ENCODE peak calls at places on chromosomes 6 and 20, in six cellular contexts. One of them, this sample, is unnamed.

GRCh38 chr6:17431581-17431980 is 38.2 kb downstream of the CAP2 start:
- DNase-seq in left ventricle myocardium inferior: no peak
- DNase-seq in left cardiac atrium: no peak
- DNase-seq in activated naive CD4-positive, alpha-beta T cell treated with anti-CD3 and anti-CD28 coated beads, Interleukin-2, amount 10 ng/mL, durations not matched to agents 7 days and 5 days: no peak
- DNase-seq in cardiac muscle cell: no peak
- DNase-seq in mucosa of gallbladder: no peak
- DNase-seq in this sample: no peak

GRCh38 chr20:2299301-2299700 is 3.5 kb downstream of the TGM3 start:
- DNase-seq in cardiac muscle cell: no peak
- DNase-seq in left cardiac atrium: peak
- DNase-seq in activated naive CD4-positive, alpha-beta T cell treated with anti-CD3 and anti-CD28 coated beads, Interleukin-2, amount 10 ng/mL, durations not matched to agents 7 days and 5 days: no peak
- DNase-seq in left ventricle myocardium inferior: peak
- DNase-seq in mucosa of gallbladder: peak
- DNase-seq in this sample: no peak

GRCh38 chr6:8005136-8005535 is 59.1 kb downstream of the BLOC1S5 start:
- DNase-seq in cardiac muscle cell: no peak
- DNase-seq in mucosa of gallbladder: no peak
- DNase-seq in left ventricle myocardium inferior: no peak
- DNase-seq in left cardiac atrium: no peak
- DNase-seq in activated naive CD4-positive, alpha-beta T cell treated with anti-CD3 and anti-CD28 coated beads, Interleukin-2, amount 10 ng/mL, durations not matched to agents 7 days and 5 days: no peak
- DNase-seq in this sample: no peak

GRCh38 chr20:2814587-2815051 is at the start of gene C20orf141:
- DNase-seq in left cardiac atrium: no peak
- DNase-seq in mucosa of gallbladder: no peak
- DNase-seq in activated naive CD4-positive, alpha-beta T cell treated with anti-CD3 and anti-CD28 coated beads, Interleukin-2, amount 10 ng/mL, durations not matched to agents 7 days and 5 days: no peak
- DNase-seq in left ventricle myocardium inferior: no peak
- DNase-seq in cardiac muscle cell: no peak
- DNase-seq in this sample: peak

GRCh38 chr6:158213925-158214674 is 46.0 kb downstream of the GTF2H5 start:
- DNase-seq in cardiac muscle cell: peak
- DNase-seq in left ventricle myocardium inferior: peak
- DNase-seq in activated naive CD4-positive, alpha-beta T cell treated with anti-CD3 and anti-CD28 coated beads, Interleukin-2, amount 10 ng/mL, durations not matched to agents 7 days and 5 days: peak
- DNase-seq in mucosa of gallbladder: peak
- DNase-seq in left cardiac atrium: peak
- DNase-seq in this sample: no peak

GRCh38 chr20:35006531-35006971 is 50.9 kb downstream of the MYH7B start:
- DNase-seq in cardiac muscle cell: peak
- DNase-seq in left ventricle myocardium inferior: no peak
- DNase-seq in mucosa of gallbladder: no peak
- DNase-seq in left cardiac atrium: peak
- DNase-seq in activated naive CD4-positive, alpha-beta T cell treated with anti-CD3 and anti-CD28 coated beads, Interleukin-2, amount 10 ng/mL, durations not matched to agents 7 days and 5 days: peak
- DNase-seq in this sample: no peak

GRCh38 chr6:108441141-108441540 is 119.6 kb upstream of the FOXO3 start:
- DNase-seq in activated naive CD4-positive, alpha-beta T cell treated with anti-CD3 and anti-CD28 coated beads, Interleukin-2, amount 10 ng/mL, durations not matched to agents 7 days and 5 days: no peak
- DNase-seq in left cardiac atrium: no peak
- DNase-seq in mucosa of gallbladder: no peak
- DNase-seq in cardiac muscle cell: no peak
- DNase-seq in left ventricle myocardium inferior: no peak
- DNase-seq in this sample: no peak

GRCh38 chr6:39357998-39358686 is 35.6 kb upstream of the KCNK16 start:
- DNase-seq in cardiac muscle cell: peak
- DNase-seq in activated naive CD4-positive, alpha-beta T cell treated with anti-CD3 and anti-CD28 coated beads, Interleukin-2, amount 10 ng/mL, durations not matched to agents 7 days and 5 days: no peak
- DNase-seq in mucosa of gallbladder: peak
- DNase-seq in left ventricle myocardium inferior: no peak
- DNase-seq in left cardiac atrium: no peak
- DNase-seq in this sample: no peak

GRCh38 chr6:90393232-90393884 is 96.7 kb upstream of the BACH2 start:
- DNase-seq in left cardiac atrium: peak
- DNase-seq in activated naive CD4-positive, alpha-beta T cell treated with anti-CD3 and anti-CD28 coated beads, Interleukin-2, amount 10 ng/mL, durations not matched to agents 7 days and 5 days: peak
- DNase-seq in mucosa of gallbladder: peak
- DNase-seq in cardiac muscle cell: peak
- DNase-seq in left ventricle myocardium inferior: no peak
- DNase-seq in this sample: peak

GRCh38 chr6:23584134-23584763 is 541.8 kb upstream of the NRSN1 start:
- DNase-seq in activated naive CD4-positive, alpha-beta T cell treated with anti-CD3 and anti-CD28 coated beads, Interleukin-2, amount 10 ng/mL, durations not matched to agents 7 days and 5 days: no peak
- DNase-seq in cardiac muscle cell: no peak
- DNase-seq in left ventricle myocardium inferior: no peak
- DNase-seq in left cardiac atrium: no peak
- DNase-seq in mucosa of gallbladder: no peak
- DNase-seq in this sample: no peak

GRCh38 chr6:33719326-33719987 is 8.0 kb upstream of the UQCC2 start:
- DNase-seq in left ventricle myocardium inferior: no peak
- DNase-seq in left cardiac atrium: no peak
- DNase-seq in mucosa of gallbladder: no peak
- DNase-seq in activated naive CD4-positive, alpha-beta T cell treated with anti-CD3 and anti-CD28 coated beads, Interleukin-2, amount 10 ng/mL, durations not matched to agents 7 days and 5 days: no peak
- DNase-seq in cardiac muscle cell: no peak
- DNase-seq in this sample: no peak

GRCh38 chr6:35188886-35189285 is 24.9 kb upstream of the SCUBE3 start:
- DNase-seq in left ventricle myocardium inferior: no peak
- DNase-seq in activated naive CD4-positive, alpha-beta T cell treated with anti-CD3 and anti-CD28 coated beads, Interleukin-2, amount 10 ng/mL, durations not matched to agents 7 days and 5 days: no peak
- DNase-seq in left cardiac atrium: no peak
- DNase-seq in mucosa of gallbladder: no peak
- DNase-seq in cardiac muscle cell: no peak
- DNase-seq in this sample: no peak

GRCh38 chr6:142694054-142694453 is 250.9 kb downstream of the HIVEP2 start:
- DNase-seq in left cardiac atrium: no peak
- DNase-seq in activated naive CD4-positive, alpha-beta T cell treated with anti-CD3 and anti-CD28 coated beads, Interleukin-2, amount 10 ng/mL, durations not matched to agents 7 days and 5 days: no peak
- DNase-seq in cardiac muscle cell: no peak
- DNase-seq in mucosa of gallbladder: no peak
- DNase-seq in left ventricle myocardium inferior: no peak
- DNase-seq in this sample: no peak

GRCh38 chr6:163866192-163866591 is 451.7 kb downstream of the QKI start:
- DNase-seq in activated naive CD4-positive, alpha-beta T cell treated with anti-CD3 and anti-CD28 coated beads, Interleukin-2, amount 10 ng/mL, durations not matched to agents 7 days and 5 days: no peak
- DNase-seq in left cardiac atrium: no peak
- DNase-seq in mucosa of gallbladder: no peak
- DNase-seq in cardiac muscle cell: peak
- DNase-seq in left ventricle myocardium inferior: no peak
- DNase-seq in this sample: no peak

This sample was measured in 8988T.